ENCODE peak calls at places on chromosomes 4 and X, in ten cellular contexts. G, C, J, L, O, H, X, B, Z and V are unnamed samples. For H3K4me1 and H3K27me3, the result is how much of the 10 kb centered on the place peaks cover.

GRCh38 chr4:177155454-177155853 is 154.2 kb upstream of the NEIL3 start:
- DNase-seq in J (no peak), X (no peak), O (no peak), Z (no peak), B (no peak), G (no peak), C (no peak), L (no peak), H (no peak), V (no peak)

GRCh38 chr4:98430708-98431403 is 169.7 kb downstream of the RAP1GDS1 start:
- DNase-seq in J (peak), X (no peak), H (no peak), Z (no peak), G (peak), C (no peak), L (no peak), O (no peak), B (no peak), V (no peak)

GRCh38 chr4:101103381-101104142 is 243.8 kb downstream of the PPP3CA start:
- DNase-seq in J (no peak), L (no peak), Z (no peak), G (peak), O (no peak), C (no peak), B (no peak), H (no peak), X (no peak), V (no peak)

GRCh38 chr4:104966349-104967033 is 180.2 kb upstream of the TET2 start:
- DNase-seq in B (no peak), O (no peak), J (no peak), L (no peak), G (peak), C (no peak), Z (no peak), H (no peak), X (no peak), V (no peak)

GRCh38 chr4:56874166-56874565 is 33.5 kb upstream of the REST start:
- DNase-seq in J (no peak), L (no peak), Z (no peak), G (no peak), B (no peak), C (no peak), X (no peak), H (no peak), O (no peak), V (no peak)

GRCh38 chr4:80154547-80154933 is 42.8 kb upstream of the PRDM8 start:
- DNase-seq in J (no peak), Z (no peak), B (no peak), X (no peak), O (no peak), L (no peak), G (no peak), H (no peak), C (no peak), V (no peak)

GRCh38 chr4:54104907-54105306 is 4.9 kb downstream of the GSX2 start:
- DNase-seq in Z (no peak), B (no peak), J (no peak), X (no peak), C (no peak), O (no peak), G (no peak), L (no peak), H (no peak), V (no peak)

GRCh38 chr4:113882668-113883067 is 96.8 kb downstream of the ARSJ start:
- DNase-seq in G (peak), O (no peak), C (no peak), Z (no peak), H (no peak), B (no peak), X (no peak), L (no peak), J (no peak), V (no peak)

GRCh38 chrX:118495958-118496762 is 545 bp downstream of the DOCK11 start:
- DNase-seq in L (peak), B (peak), O (peak), X (peak), G (peak), J (no peak), H (peak), C (peak), Z (peak), V (peak)

GRCh38 chrX:123173833-123174232 is 10.2 kb upstream of the GRIA3 start:
- DNase-seq in J (peak), Z (no peak), O (no peak), X (no peak), G (peak), B (no peak), L (no peak), H (no peak), C (no peak), V (no peak)

GRCh38 chr4:168802222-168802621 is 207.8 kb downstream of the CBR4 start:
- DNase-seq in J (no peak), C (no peak), Z (no peak), B (no peak), L (no peak), O (no peak), G (no peak), X (no peak), H (no peak), V (no peak)
- H3K4me1 ChIP-seq in J (under half), C (under half), Z (under half), B (under half), L (under half), O (under half), G (under half), X (under half), H (under half), V (under half)

GRCh38 chr4:26289421-26289820 is 31.4 kb upstream of the RBPJ start:
- DNase-seq in H (no peak), X (no peak), Z (no peak), G (no peak), L (no peak), J (no peak), C (no peak), B (no peak), O (no peak), V (no peak)
- H3K27ac ChIP-seq in H (no peak), X (no peak), Z (no peak), G (no peak), L (no peak), J (no peak), C (no peak), B (no peak), O (no peak), V (no peak)

DNA sequence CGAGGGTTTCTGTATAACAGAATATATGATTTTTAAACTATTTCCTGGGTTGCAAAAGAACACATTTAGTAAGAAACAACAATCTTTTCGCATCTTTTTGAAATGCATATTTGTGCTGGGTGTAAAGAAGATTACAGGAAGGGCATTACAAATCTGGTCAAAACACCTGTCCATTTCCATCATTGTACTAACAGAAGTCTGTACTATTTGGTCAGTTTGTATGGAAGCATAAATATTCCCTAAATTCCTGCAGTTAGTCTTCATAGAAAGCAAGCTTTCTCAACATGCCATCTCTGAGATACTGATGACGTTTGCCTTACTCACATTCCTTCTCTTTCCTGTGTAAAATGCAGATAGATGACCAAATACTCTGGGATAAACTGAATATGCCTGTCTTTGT is 203.3 kb downstream of the NWD2 start:
- DNase-seq in J (no peak), G (no peak), L (no peak), O (no peak), X (no peak), C (no peak), H (no peak), Z (no peak), B (no peak), V (no peak)
- H3K27me3 ChIP-seq in J (under half), G (under half), L (under half), O (under half), X (under half), C (under half), H (under half), Z (under half), B (under half), V (under half)

GRCh38 chrX:107566603-107567262 is 61.6 kb upstream of the PRPS1 start:
- DNase-seq in B (no peak), Z (no peak), C (no peak), G (no peak), O (no peak), H (no peak), X (no peak), L (no peak), J (no peak), V (no peak)
- H3K4me1 ChIP-seq in B (under half), Z (under half), C (under half), G (under half), O (under half), H (under half), X (under half), L (under half), J (under half), V (under half)

GRCh38 chr4:145539677-145540076 is 58.0 kb downstream of the SMAD1 start:
- DNase-seq in Z (no peak), B (no peak), H (no peak), X (no peak), O (no peak), G (no peak), J (no peak), L (no peak), C (no peak), V (no peak)

GRCh38 chr4:145544998-145545397 is 63.3 kb downstream of the SMAD1 start:
- DNase-seq in J (no peak), Z (no peak), X (no peak), O (no peak), B (no peak), H (no peak), G (peak), L (no peak), C (no peak), V (no peak)

GRCh38 chr4:145540235-145540634 is 58.6 kb downstream of the SMAD1 start:
- DNase-seq in O (no peak), G (peak), H (no peak), C (no peak), X (no peak), B (no peak), L (no peak), J (no peak), Z (no peak), V (no peak)

GRCh38 chr4:145538636-145539035 is 57.0 kb downstream of the SMAD1 start:
- DNase-seq in X (no peak), Z (no peak), C (no peak), L (no peak), J (no peak), G (no peak), O (no peak), B (no peak), H (no peak), V (no peak)

GRCh38 chr4:145541266-145541770 is 59.7 kb downstream of the SMAD1 start:
- DNase-seq in C (no peak), O (no peak), L (no peak), J (no peak), X (no peak), B (no peak), H (no peak), G (no peak), Z (no peak), V (no peak)
- H3K27ac ChIP-seq in C (no peak), O (no peak), L (peak), J (no peak), X (no peak), B (no peak), H (no peak), G (no peak), Z (no peak), V (no peak)

GRCh38 chr4:132332932-132333722 is 816.0 kb upstream of the PCDH10 start:
- DNase-seq in O (no peak), Z (no peak), X (no peak), J (peak), B (no peak), G (peak), C (no peak), L (no peak), H (no peak), V (no peak)

GRCh38 chr4:132330994-132331393 is 818.1 kb upstream of the PCDH10 start:
- DNase-seq in G (no peak), Z (no peak), L (no peak), C (no peak), O (no peak), H (no peak), B (no peak), J (no peak), X (no peak), V (no peak)

GRCh38 chr4:132334081-132334480 is 815.0 kb upstream of the PCDH10 start:
- DNase-seq in Z (no peak), X (no peak), C (no peak), H (no peak), L (no peak), J (no peak), B (no peak), G (no peak), O (no peak), V (no peak)

GRCh38 chr4:132328761-132329160 is 820.3 kb upstream of the PCDH10 start:
- DNase-seq in J (no peak), G (peak), L (no peak), C (no peak), O (no peak), B (no peak), X (no peak), H (no peak), Z (no peak), V (no peak)

GRCh38 chr4:132333723-132334045 is 815.4 kb upstream of the PCDH10 start:
- DNase-seq in G (peak), J (no peak), X (no peak), C (no peak), Z (no peak), B (no peak), O (no peak), H (no peak), L (no peak), V (no peak)
- H3K27me3 ChIP-seq in G (under half), J (under half), X (under half), C (under half), Z (under half), B (under half), O (under half), H (under half), L (under half), V (under half)

GRCh38 chr4:85790582-85790981 is 315.6 kb downstream of the ARHGAP24 start:
- DNase-seq in C (no peak), G (peak), H (no peak), L (no peak), Z (no peak), X (no peak), J (no peak), O (no peak), B (no peak), V (no peak)

GRCh38 chr4:85798011-85798770 is 323.2 kb downstream of the ARHGAP24 start:
- DNase-seq in H (no peak), C (no peak), Z (no peak), X (no peak), L (no peak), B (no peak), O (no peak), G (no peak), J (no peak), V (no peak)

GRCh38 chr4:85792576-85792975 is 317.6 kb downstream of the ARHGAP24 start:
- DNase-seq in B (no peak), G (no peak), X (no peak), H (no peak), L (no peak), J (no peak), O (no peak), C (no peak), Z (no peak), V (no peak)

DNA sequence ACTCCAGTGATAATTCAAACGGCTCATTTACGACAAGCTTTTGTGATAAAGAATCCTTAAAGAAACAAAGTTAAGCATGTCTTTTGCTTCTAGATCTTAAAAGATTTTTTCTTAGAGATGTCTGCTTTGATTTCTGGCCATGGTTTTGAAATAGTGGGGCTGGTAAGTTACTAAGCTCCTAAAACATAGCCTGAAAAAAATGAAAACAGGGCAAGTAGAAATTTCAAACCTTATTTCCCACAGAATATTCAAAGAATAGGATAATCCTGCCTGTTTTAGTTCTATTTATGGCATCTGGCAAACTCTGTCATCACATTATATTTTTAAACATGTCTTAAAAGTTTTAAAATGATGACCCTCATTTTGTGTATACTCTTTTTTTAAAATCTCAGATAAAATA is 318.3 kb downstream of the ARHGAP24 start:
- DNase-seq in H (no peak), Z (no peak), X (no peak), J (no peak), O (no peak), B (no peak), C (no peak), L (no peak), G (peak), V (no peak)
- H3K4me1 ChIP-seq in H (under half), Z (under half), X (under half), J (under half), O (under half), B (under half), C (under half), L (under half), G (under half), V (under half)

DNA sequence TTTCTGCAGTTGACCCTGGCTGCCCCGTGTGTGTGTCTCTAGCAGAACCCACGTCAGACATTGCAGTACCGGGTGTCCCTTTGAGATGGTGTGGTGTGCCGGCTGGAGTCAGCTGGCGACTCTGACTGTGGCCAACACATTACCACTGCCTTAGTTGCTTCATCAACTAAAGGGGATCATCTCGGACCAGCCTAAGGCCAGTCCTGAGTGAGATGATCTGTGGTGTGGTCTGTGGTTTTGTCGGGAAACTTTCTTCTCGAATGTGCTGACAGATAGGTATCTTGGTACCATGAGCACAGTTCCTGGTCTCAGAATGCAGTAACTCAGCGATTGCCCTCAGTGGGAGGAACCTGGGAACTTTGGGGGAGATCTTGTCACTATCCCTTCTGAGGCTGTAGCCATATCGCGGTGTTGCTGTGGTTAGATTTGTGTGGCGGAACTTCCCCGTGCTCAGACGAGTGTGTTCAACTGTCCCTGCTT is 15.8 kb downstream of the TBC1D14 start:
- DNase-seq in L (no peak), J (no peak), G (no peak), Z (peak), C (no peak), O (no peak), H (peak), X (no peak), B (no peak), V (peak)
- H3K27ac ChIP-seq in L (peak), J (no peak), G (no peak), Z (no peak), C (no peak), O (no peak), H (peak), X (no peak), B (no peak), V (no peak)

GRCh38 chrX:40088803-40089540 is 8.8 kb downstream of the BCOR start:
- DNase-seq in G (no peak), C (no peak), Z (no peak), L (no peak), H (no peak), B (no peak), X (no peak), O (no peak), J (no peak), V (no peak)

GRCh38 chrX:40090050-40090804 is 7.5 kb downstream of the BCOR start:
- DNase-seq in C (no peak), L (no peak), O (peak), B (no peak), H (no peak), G (no peak), J (no peak), X (no peak), Z (peak), V (peak)

GRCh38 chrX:40087574-40088298 is 10.0 kb downstream of the BCOR start:
- DNase-seq in H (no peak), B (no peak), O (no peak), X (no peak), Z (no peak), G (peak), L (no peak), C (no peak), J (no peak), V (no peak)

GRCh38 chrX:40086569-40087335 is 11.0 kb downstream of the BCOR start:
- DNase-seq in O (no peak), X (no peak), G (peak), B (no peak), H (peak), J (no peak), Z (no peak), L (no peak), C (no peak), V (no peak)

GRCh38 chrX:40088299-40088625 is 9.5 kb downstream of the BCOR start:
- DNase-seq in X (no peak), O (no peak), B (no peak), G (no peak), J (no peak), H (no peak), L (no peak), Z (no peak), C (no peak), V (no peak)
- H3K27me3 ChIP-seq in X (under half), O (under half), B (under half), G (under half), J (under half), H (under half), L (half or more), Z (under half), C (under half), V (under half)

DNA sequence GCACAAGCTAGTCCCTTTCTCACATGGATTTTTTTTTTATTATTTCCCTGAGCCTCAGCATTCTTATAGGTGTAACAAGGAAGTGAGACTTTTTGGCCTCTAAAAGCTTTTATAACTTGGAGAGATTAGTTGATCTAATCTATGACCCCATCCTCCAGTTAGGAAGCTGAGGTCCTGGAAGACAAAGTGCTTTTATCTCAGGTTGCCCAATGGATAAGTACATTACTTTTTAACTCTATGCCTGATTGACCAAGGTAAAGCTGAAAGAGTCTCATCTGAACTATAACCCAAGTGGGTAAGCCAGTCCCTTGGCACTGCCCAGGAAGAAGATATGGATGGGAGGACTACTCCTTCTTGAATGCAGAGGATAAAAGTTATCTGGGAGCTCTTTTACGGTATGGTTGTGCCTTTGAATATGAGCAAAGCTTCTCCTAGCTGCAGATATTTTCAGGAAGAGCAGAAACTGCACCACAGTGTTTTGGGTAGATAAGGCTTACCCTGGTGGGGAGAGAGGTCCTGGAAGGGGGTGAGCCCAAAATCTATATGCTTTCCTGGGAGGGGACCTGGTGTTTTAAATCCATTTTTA is 40.2 kb downstream of the VSIG4 start:
- DNase-seq in B (no peak), L (no peak), O (no peak), J (no peak), C (no peak), H (no peak), X (no peak), G (no peak), Z (no peak), V (no peak)
- H3K4me1 ChIP-seq in B (under half), L (under half), O (under half), J (under half), C (under half), H (under half), X (half or more), G (under half), Z (under half), V (under half)